ENCODE peak calls at places on chromosomes 16 and 17, in six cellular contexts. A, Z, O, N, I and L are unnamed samples.

GRCh38 chr16:10321407-10322397 is 64.2 kb upstream of the ATF7IP2 start:
- DNase-seq in Z (no peak), O (no peak), N (no peak), A (no peak), I (no peak), L (no peak)

GRCh38 chr17:19262650-19263620 is 25.8 kb downstream of the EPN2 start:
- DNase-seq in Z (no peak), A (no peak), N (no peak), O (peak; percentile 69), I (peak; percentile 89), L (peak; percentile 52)

GRCh38 chr16:71498031-71498430 is 8.9 kb upstream of the ZNF19 start:
- DNase-seq in A (no peak), Z (no peak), I (no peak), O (no peak), N (no peak), L (no peak)

GRCh38 chr17:82105882-82106696 is 8.1 kb upstream of the FASN start:
- DNase-seq in A (peak; percentile 79), N (peak; percentile 95), Z (no peak), I (peak; percentile 80), O (peak; percentile 37), L (peak; percentile 91)

GRCh38 chr17:17809527-17810373 is 27.0 kb downstream of the SREBF1 start:
- DNase-seq in Z (peak; percentile 76), O (no peak), A (peak; percentile 94), I (peak; percentile 84), N (peak; percentile 90), L (peak; percentile 88)

GRCh38 chr17:50922107-50922506 is 56.0 kb upstream of the TOB1 start:
- DNase-seq in I (no peak), A (no peak), O (peak; percentile 14), N (no peak), Z (no peak), L (no peak)

GRCh38 chr16:20303012-20303411 is 24.3 kb downstream of the GP2 start:
- DNase-seq in A (no peak), N (no peak), I (no peak), Z (no peak), O (no peak), L (no peak)

GRCh38 chr17:31699281-31699680 is 159.8 kb downstream of the COPRS start:
- DNase-seq in Z (no peak), O (peak; percentile 37), I (no peak), A (peak; percentile 14), N (no peak), L (peak; percentile 86)

GRCh38 chr17:15436399-15437369 is 30.7 kb downstream of the CDRT4 start:
- DNase-seq in I (peak; percentile 23), A (peak; percentile 56), O (peak; percentile 34), N (peak; percentile 59), Z (no peak), L (peak; percentile 26)

GRCh38 chr16:9077001-9077809 is 14.2 kb upstream of the HAPSTR1 start:
- DNase-seq in Z (no peak), N (no peak), A (no peak), I (peak; percentile 84), O (peak; percentile 88), L (peak; percentile 85)

GRCh38 chr17:1561420-1562177 is 993 bp downstream of the PITPNA start:
- DNase-seq in N (no peak), Z (no peak), I (peak; percentile 44), O (no peak), A (peak; percentile 62), L (peak; percentile 55)

GRCh38 chr17:19398301-19399181 is 11.6 kb upstream of the MFAP4 start:
- DNase-seq in N (no peak), Z (no peak), A (no peak), O (no peak), I (peak; percentile 35), L (no peak)

GRCh38 chr16:63581560-63581959 is 1540.3 kb downstream of the CDH11 start:
- DNase-seq in A (no peak), N (no peak), Z (no peak), O (no peak), I (peak; percentile 51), L (peak; percentile 5)

GRCh38 chr17:43952351-43952723 is 1.4 kb downstream of the PYY start:
- DNase-seq in N (peak; percentile 72), A (no peak), I (peak; percentile 23), O (no peak), Z (no peak), L (no peak)

GRCh38 chr16:12289175-12290063 is 312.9 kb downstream of the SNX29 start:
- DNase-seq in I (no peak), O (no peak), Z (no peak), A (no peak), N (no peak), L (peak; percentile 55)

GRCh38 chr16:67441907-67442306 is 11.0 kb downstream of the HSD11B2 start:
- DNase-seq in O (peak; percentile 19), Z (no peak), I (no peak), N (no peak), A (no peak), L (no peak)

GRCh38 chr17:74888440-74888839 is 5.0 kb downstream of the FADS6 start:
- DNase-seq in A (no peak), O (no peak), I (no peak), N (no peak), Z (no peak), L (no peak)

DNA sequence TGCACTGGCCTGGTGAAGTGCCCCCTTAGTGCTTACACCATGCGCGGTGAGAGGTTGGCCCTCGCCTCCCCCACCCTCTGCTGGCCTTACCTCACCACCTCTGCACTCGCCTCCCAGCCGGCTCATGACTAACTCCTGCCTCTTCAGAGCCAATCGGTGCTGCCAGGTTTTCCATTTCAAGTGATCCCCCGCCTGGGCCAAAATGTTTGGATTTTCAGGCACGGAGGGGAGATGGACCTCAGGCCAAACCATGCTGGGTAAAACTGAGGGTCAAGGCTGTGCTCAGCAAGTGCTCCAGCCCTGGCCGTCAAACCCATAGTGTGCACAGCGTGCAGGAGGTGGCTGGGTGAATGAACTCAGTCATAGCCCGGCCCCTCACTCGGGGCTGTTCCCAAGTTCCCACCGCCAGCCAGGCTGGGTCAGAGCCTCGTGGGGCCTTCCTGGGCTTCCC is 175.4 kb downstream of the SEC14L1 start:
- DNase-seq in N (peak; percentile 80), I (peak; percentile 91), O (peak; percentile 77), Z (no peak), A (peak; percentile 67), L (no peak)
- H3K4me1 ChIP-seq in N (peaks cover 4% of the 10 kb centered on the region), I (peaks cover 65% of the 10 kb centered on the region), O (peaks cover 42% of the 10 kb centered on the region), Z (peaks cover 10% of the 10 kb centered on the region), A (peaks cover 31% of the 10 kb centered on the region), L (peaks cover 49% of the 10 kb centered on the region)

GRCh38 chr16:58012481-58012880 is 11.3 kb downstream of the USB1 start:
- DNase-seq in O (no peak), I (no peak), Z (no peak), N (no peak), A (no peak), L (no peak)

GRCh38 chr16:58009856-58010416 is 8.7 kb downstream of the USB1 start:
- DNase-seq in Z (no peak), A (no peak), N (no peak), O (no peak), I (no peak), L (no peak)

GRCh38 chr16:58013201-58013956 is 12.2 kb downstream of the USB1 start:
- DNase-seq in Z (no peak), A (no peak), O (no peak), I (no peak), N (no peak), L (peak; percentile 65)

GRCh38 chr16:58010886-58011285 is 9.7 kb downstream of the USB1 start:
- DNase-seq in O (no peak), I (no peak), Z (no peak), A (no peak), N (no peak), L (no peak)

DNA sequence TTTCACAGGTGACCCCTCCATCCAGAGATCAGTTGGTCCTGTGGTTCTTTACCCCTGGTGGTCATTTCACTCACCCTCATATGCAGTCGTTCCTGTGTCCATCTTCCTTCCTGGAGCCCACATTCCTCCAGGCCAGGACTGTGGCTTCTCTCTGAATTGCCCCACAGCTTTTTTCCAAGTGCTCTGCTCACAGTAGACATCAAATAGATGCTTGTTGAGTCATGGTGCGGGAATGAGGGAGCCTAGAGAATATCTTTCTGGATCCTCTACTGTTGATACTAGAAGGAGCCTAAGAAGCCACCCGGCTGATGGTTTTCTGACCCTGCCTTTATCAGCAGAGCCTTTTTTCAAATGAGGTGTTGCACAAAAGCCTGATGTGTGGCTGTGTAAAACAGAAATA is 10.4 kb downstream of the USB1 start:
- DNase-seq in I (peak; percentile 86), O (peak; percentile 83), N (no peak), Z (no peak), A (no peak), L (peak; percentile 19)
- H3K4ac ChIP-seq in I (no peak overlapping the region), O (peak overlapping the region; percentile 62), N (no peak overlapping the region), Z (no peak overlapping the region), A (no peak overlapping the region), L (no peak overlapping the region)

GRCh38 chr17:73658821-73659220 is 14.6 kb upstream of the SDK2 start:
- DNase-seq in I (no peak), Z (no peak), A (no peak), O (no peak), N (no peak), L (no peak)

GRCh38 chr17:73667184-73667959 is 23.1 kb upstream of the SDK2 start:
- DNase-seq in Z (no peak), I (no peak), A (no peak), O (no peak), N (no peak), L (no peak)

GRCh38 chr17:73663614-73664013 is 19.4 kb upstream of the SDK2 start:
- DNase-seq in A (no peak), Z (no peak), I (no peak), N (no peak), O (no peak), L (peak; percentile 65)
- H4K91ac ChIP-seq in A (no peak overlapping the region), Z (no peak overlapping the region), I (no peak overlapping the region), N (no peak overlapping the region), O (no peak overlapping the region), L (no peak overlapping the region)

GRCh38 chr17:40561871-40562611 is 3.2 kb downstream of the CCR7 start:
- DNase-seq in O (no peak), A (no peak), Z (no peak), I (no peak), N (peak; percentile 42), L (no peak)

GRCh38 chr17:40561294-40561870 is 3.9 kb downstream of the CCR7 start:
- DNase-seq in A (no peak), O (no peak), I (peak; percentile 47), N (no peak), Z (no peak), L (no peak)

GRCh38 chr17:40559954-40560591 is 5.2 kb downstream of the CCR7 start:
- DNase-seq in Z (peak; percentile 86), O (peak; percentile 94), I (peak; percentile 92), N (peak; percentile 96), A (peak; percentile 98), L (peak; percentile 96)

GRCh38 chr17:40559016-40559853 is 6.0 kb downstream of the CCR7 start:
- DNase-seq in I (no peak), Z (no peak), O (no peak), A (no peak), N (peak; percentile 27), L (no peak)

DNA sequence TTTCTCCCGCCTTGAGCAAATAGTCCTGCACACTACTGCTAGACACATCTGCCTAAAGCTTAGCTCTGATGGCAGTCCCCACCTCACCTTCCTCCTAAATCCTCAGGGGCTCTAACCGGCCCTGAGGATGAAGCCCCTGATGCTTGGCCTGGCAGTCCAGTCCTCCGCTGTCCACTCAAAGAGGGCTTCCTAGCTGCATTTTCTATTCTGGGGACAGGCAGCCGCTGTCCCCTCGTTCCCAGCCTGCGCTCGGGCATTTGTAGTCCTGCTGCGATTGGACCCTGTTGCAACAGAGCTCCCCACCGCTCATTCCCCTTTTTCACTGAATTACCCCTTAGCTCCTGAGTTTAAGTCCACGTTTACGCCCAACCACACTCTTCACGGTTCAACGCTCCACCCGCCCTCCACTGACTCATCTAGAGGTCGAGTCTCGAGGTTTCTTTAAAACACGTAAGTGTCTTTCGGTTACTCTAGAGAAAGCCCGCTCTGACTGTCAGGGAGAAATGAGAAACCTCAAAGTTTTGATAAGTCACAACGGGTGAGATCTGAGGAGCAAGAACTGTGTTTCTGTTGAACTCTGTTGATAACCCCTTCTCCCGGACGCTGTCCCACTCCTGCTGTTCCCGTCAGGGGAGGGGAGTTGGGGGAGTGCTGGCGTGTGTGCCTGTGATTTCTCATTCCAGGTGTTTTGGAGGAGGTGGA is 4.5 kb downstream of the CCR7 start:
- DNase-seq in I (peak; percentile 78), O (peak; percentile 57), A (no peak), N (no peak), Z (no peak), L (no peak)
- H3K4me1 ChIP-seq in I (peaks cover 18% of the 10 kb centered on the region), O (peaks cover 28% of the 10 kb centered on the region), A (peaks cover 9% of the 10 kb centered on the region), N (no peaks in the 10 kb centered on the region), Z (peaks cover 23% of the 10 kb centered on the region), L (peaks cover 23% of the 10 kb centered on the region)